ENCODE peak calls at places on chromosomes 13 and 19, in six cellular contexts. One of them, this sample, is unnamed.

GRCh38 chr19:35534803-35535480 is 1.7 kb downstream of the GAPDHS start:
- DNase-seq in body of pancreas: no peak
- DNase-seq in T follicular helper cell: no peak
- DNase-seq in H54: no peak
- DNase-seq in hypothalamus: no peak
- DNase-seq in cardiac fibroblast: no peak
- DNase-seq in this sample: no peak

GRCh38 chr13:113926951-113927660 is 46.8 kb downstream of the C13orf46 start:
- DNase-seq in body of pancreas: no peak
- DNase-seq in T follicular helper cell: no peak
- DNase-seq in H54: no peak
- DNase-seq in hypothalamus: no peak
- DNase-seq in cardiac fibroblast: no peak
- DNase-seq in this sample: peak; percentile 42

GRCh38 chr19:52343548-52343947 is 7.5 kb downstream of the ZNF610 start:
- DNase-seq in body of pancreas: peak; percentile 48
- DNase-seq in T follicular helper cell: peak; percentile 12
- DNase-seq in H54: peak; percentile 47
- DNase-seq in hypothalamus: peak; percentile 25
- DNase-seq in cardiac fibroblast: peak; percentile 51
- DNase-seq in this sample: peak; percentile 48

GRCh38 chr13:107192289-107192688 is 624.4 kb upstream of the ARGLU1 start:
- DNase-seq in body of pancreas: no peak
- DNase-seq in T follicular helper cell: no peak
- DNase-seq in H54: no peak
- DNase-seq in hypothalamus: no peak
- DNase-seq in cardiac fibroblast: no peak
- DNase-seq in this sample: no peak

GRCh38 chr13:72453161-72453560 is 274.3 kb downstream of the MZT1 start:
- DNase-seq in body of pancreas: no peak
- DNase-seq in T follicular helper cell: no peak
- DNase-seq in H54: no peak
- DNase-seq in hypothalamus: no peak
- DNase-seq in cardiac fibroblast: no peak
- DNase-seq in this sample: no peak

GRCh38 chr19:31461814-31462539 is 112.7 kb upstream of the TSHZ3 start:
- DNase-seq in body of pancreas: no peak
- DNase-seq in T follicular helper cell: no peak
- DNase-seq in H54: no peak
- DNase-seq in hypothalamus: no peak
- DNase-seq in cardiac fibroblast: peak; percentile 51
- DNase-seq in this sample: no peak

GRCh38 chr13:51823351-51823750 is 19.4 kb upstream of the DHRS12 start:
- DNase-seq in body of pancreas: no peak
- DNase-seq in T follicular helper cell: no peak
- DNase-seq in H54: no peak
- DNase-seq in hypothalamus: no peak
- DNase-seq in cardiac fibroblast: no peak
- DNase-seq in this sample: no peak

GRCh38 chr19:45526143-45526542 is 18.9 kb downstream of the VASP start:
- DNase-seq in body of pancreas: peak; percentile 67
- DNase-seq in T follicular helper cell: no peak
- DNase-seq in H54: peak; percentile 57
- DNase-seq in hypothalamus: peak; percentile 69
- DNase-seq in cardiac fibroblast: peak; percentile 71
- DNase-seq in this sample: peak; percentile 58

GRCh38 chr19:5547881-5548280 is 19.9 kb downstream of the TINCR start:
- DNase-seq in body of pancreas: no peak
- DNase-seq in T follicular helper cell: no peak
- DNase-seq in H54: peak; percentile 54
- DNase-seq in hypothalamus: no peak
- DNase-seq in cardiac fibroblast: peak; percentile 39
- DNase-seq in this sample: no peak

GRCh38 chr13:90696254-90696653 is 651.2 kb upstream of the MIR17HG start:
- DNase-seq in body of pancreas: no peak
- DNase-seq in T follicular helper cell: no peak
- DNase-seq in H54: peak; percentile 7
- DNase-seq in hypothalamus: no peak
- DNase-seq in cardiac fibroblast: peak; percentile 87
- DNase-seq in this sample: no peak

GRCh38 chr19:39163621-39164020 is 33.1 kb upstream of the NCCRP1 start:
- DNase-seq in body of pancreas: peak; percentile 75
- DNase-seq in T follicular helper cell: no peak
- DNase-seq in H54: no peak
- DNase-seq in hypothalamus: no peak
- DNase-seq in cardiac fibroblast: no peak
- DNase-seq in this sample: no peak

GRCh38 chr13:61778531-61778930 is 362.9 kb upstream of the PCDH20 start:
- DNase-seq in body of pancreas: no peak
- DNase-seq in T follicular helper cell: no peak
- DNase-seq in H54: no peak
- DNase-seq in hypothalamus: no peak
- DNase-seq in cardiac fibroblast: no peak
- DNase-seq in this sample: no peak

GRCh38 chr13:67827992-67828391 is 597.9 kb upstream of the PCDH9 start:
- DNase-seq in body of pancreas: no peak
- DNase-seq in T follicular helper cell: no peak
- DNase-seq in H54: no peak
- DNase-seq in hypothalamus: no peak
- DNase-seq in cardiac fibroblast: no peak
- DNase-seq in this sample: no peak

GRCh38 chr19:23799321-23799720 is 40.6 kb upstream of the ZNF681 start:
- DNase-seq in body of pancreas: peak; percentile 18
- DNase-seq in T follicular helper cell: peak; percentile 43
- DNase-seq in H54: no peak
- DNase-seq in hypothalamus: no peak
- DNase-seq in cardiac fibroblast: no peak
- DNase-seq in this sample: no peak

GRCh38 chr19:50368649-50369570 is 3.5 kb upstream of the NAPSA start:
- DNase-seq in body of pancreas: peak; percentile 88
- DNase-seq in T follicular helper cell: peak; percentile 66
- DNase-seq in H54: peak; percentile 93
- DNase-seq in hypothalamus: peak; percentile 86
- DNase-seq in cardiac fibroblast: peak; percentile 94
- DNase-seq in this sample: peak; percentile 85

GRCh38 chr19:28537079-28537478 is 675.9 kb downstream of the UQCRFS1 start:
- DNase-seq in body of pancreas: no peak
- DNase-seq in T follicular helper cell: no peak
- DNase-seq in H54: no peak
- DNase-seq in hypothalamus: no peak
- DNase-seq in cardiac fibroblast: no peak
- DNase-seq in this sample: no peak

GRCh38 chr19:14114854-14115253 is 2.7 kb downstream of the PRKACA start:
- DNase-seq in body of pancreas: peak; percentile 72
- DNase-seq in T follicular helper cell: peak; percentile 15
- DNase-seq in H54: no peak
- DNase-seq in hypothalamus: no peak
- DNase-seq in cardiac fibroblast: peak; percentile 51
- DNase-seq in this sample: no peak

GRCh38 chr19:30066781-30067759 is 125.0 kb downstream of the URI1 start:
- DNase-seq in body of pancreas: no peak
- DNase-seq in T follicular helper cell: no peak
- DNase-seq in H54: no peak
- DNase-seq in hypothalamus: no peak
- DNase-seq in cardiac fibroblast: no peak
- DNase-seq in this sample: no peak